ENCODE peak calls at places on chromosomes 4 and X, in four cellular contexts. S, H, K and Y are unnamed samples.

GRCh38 chr4:144699565-144699964 is 53.6 kb downstream of the HHIP start:
- DNase-seq in S (no peak), H (no peak), K (no peak), Y (no peak)

GRCh38 chr4:177001271-177002175 is 208.8 kb upstream of the VEGFC start:
- DNase-seq in S (no peak), H (no peak), K (peak), Y (no peak)

GRCh38 chr4:65508169-65508568 is 162.1 kb downstream of the EPHA5 start:
- DNase-seq in S (no peak), H (no peak), K (no peak), Y (peak)

GRCh38 chrX:67635424-67635823 is 91.6 kb downstream of the AR start:
- DNase-seq in S (no peak), H (no peak), K (no peak), Y (no peak)

GRCh38 chr4:3193531-3194203 is 55.3 kb upstream of the MSANTD1 start:
- DNase-seq in K (no peak), S (no peak), H (no peak), Y (no peak)

GRCh38 chr4:125168531-125168930 is 146.2 kb upstream of the FAT4 start:
- DNase-seq in S (no peak), K (no peak), H (no peak), Y (no peak)

GRCh38 chrX:20594985-20595384 is 328.3 kb upstream of the RPS6KA3 start:
- DNase-seq in K (peak), H (no peak), S (no peak), Y (no peak)

GRCh38 chr4:96713271-96713670 is 873.4 kb downstream of the PDHA2 start:
- DNase-seq in S (no peak), H (no peak), K (no peak), Y (no peak)

GRCh38 chr4:24279911-24280375 is 304.4 kb downstream of the DHX15 start:
- DNase-seq in S (no peak), H (no peak), K (no peak), Y (no peak)

GRCh38 chr4:184430163-184430562 is 44.2 kb downstream of the IRF2 start:
- DNase-seq in K (no peak), S (no peak), H (no peak), Y (no peak)

GRCh38 chr4:38119663-38120374 is 159.6 kb downstream of the PTTG2 start:
- DNase-seq in K (no peak), S (no peak), H (no peak), Y (peak)

GRCh38 chr4:7957113-7957656 is 17.5 kb upstream of the AFAP1 start:
- DNase-seq in K (no peak), H (no peak), S (no peak), Y (no peak)

GRCh38 chrX:1448793-1449580 is 3.7 kb downstream of the ASMTL start:
- DNase-seq in K (no peak), S (no peak), H (no peak), Y (no peak)

DNA sequence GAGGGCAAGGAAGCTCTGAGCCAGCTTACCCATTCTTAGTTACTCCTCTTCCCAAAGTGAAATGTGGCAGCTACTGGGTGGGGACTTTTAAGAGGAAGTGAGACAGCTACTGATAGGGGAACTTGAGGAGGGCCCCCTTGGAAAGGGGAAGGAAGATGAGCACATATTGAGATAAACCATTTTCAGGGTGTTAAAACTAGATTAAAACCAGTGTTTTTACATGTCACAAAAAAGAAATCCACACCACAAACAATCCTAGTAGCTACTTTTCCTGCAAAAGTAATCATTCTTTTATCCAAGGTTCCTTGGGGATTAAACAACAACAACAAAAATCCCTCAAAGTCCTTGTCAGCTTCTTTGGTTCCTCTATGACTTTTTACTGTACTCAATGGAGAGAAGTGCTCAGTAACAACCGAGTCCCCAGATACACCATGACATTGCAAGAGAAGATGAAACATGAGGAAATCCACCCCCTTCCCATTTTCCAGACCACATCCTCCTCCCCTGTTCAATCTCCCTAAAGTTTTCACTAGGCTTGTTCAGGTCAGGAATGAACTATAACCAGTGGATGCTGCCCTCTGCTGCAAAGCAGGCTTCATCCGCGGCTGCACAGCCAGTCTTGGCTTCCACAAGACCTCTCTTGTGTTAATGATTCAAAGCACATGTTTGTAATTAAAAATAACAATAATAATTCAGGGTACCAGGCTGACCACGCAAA is 113.5 kb upstream of the TMEM164 start:
- DNase-seq in H (no peak), S (no peak), K (peak), Y (no peak)
- TF ChIP-seq CTCF in H (no peak), S (no peak), K (peak), Y (peak)

DNA sequence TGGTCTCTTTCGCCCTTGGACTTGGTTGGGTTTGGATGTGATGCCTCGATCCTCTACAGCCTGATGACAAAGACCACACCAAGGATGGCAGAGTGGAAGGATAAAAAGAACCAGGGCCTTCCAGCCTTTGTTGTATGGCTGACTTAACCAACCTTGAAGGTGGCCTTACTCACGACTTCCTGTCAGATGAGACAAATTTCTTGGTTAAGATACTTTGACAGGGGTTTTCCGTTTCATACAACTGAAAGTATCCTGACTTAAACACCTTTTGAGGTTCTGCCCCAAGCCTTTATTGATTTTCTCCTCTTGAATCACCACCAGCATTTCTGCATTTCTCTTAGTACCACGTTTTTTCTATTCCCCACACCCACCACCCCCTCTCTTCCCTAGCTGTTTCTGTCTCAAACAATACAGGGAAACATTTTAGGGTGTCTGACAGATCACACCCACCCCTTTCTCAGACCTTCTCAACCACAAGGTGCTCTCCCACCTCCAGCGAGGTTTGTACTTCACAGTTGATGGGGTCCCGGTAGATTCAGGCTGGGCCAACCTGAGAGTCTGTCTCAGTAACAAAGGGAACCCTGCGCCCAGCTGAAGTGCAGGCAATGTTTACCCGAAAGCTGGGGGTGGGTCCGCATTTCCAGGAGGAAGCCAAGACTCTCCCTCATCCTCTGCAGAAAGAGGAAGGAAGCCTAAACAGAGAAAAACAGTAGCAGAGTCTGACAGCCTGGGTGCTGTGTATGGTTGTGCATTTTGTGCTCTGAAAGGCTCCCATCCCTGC is 5.0 kb upstream of the TSPAN5 start:
- DNase-seq in S (peak), K (no peak), H (peak), Y (no peak)
- H3K27ac ChIP-seq in S (no peak), K (no peak), H (peak), Y (no peak)

GRCh38 chr4:153792007-153792892 is 3.4 kb upstream of the SFRP2 start:
- DNase-seq in S (peak), H (peak), K (peak), Y (peak)

GRCh38 chr4:153789741-153790651 is 1.1 kb upstream of the SFRP2 start:
- DNase-seq in K (no peak), H (no peak), S (peak), Y (no peak)

GRCh38 chr4:153790962-153791551 is 2.2 kb upstream of the SFRP2 start:
- DNase-seq in S (peak), H (no peak), K (peak), Y (no peak)

GRCh38 chr4:153794001-153794400 is 5.1 kb upstream of the SFRP2 start:
- DNase-seq in K (no peak), S (no peak), H (no peak), Y (no peak)

DNA sequence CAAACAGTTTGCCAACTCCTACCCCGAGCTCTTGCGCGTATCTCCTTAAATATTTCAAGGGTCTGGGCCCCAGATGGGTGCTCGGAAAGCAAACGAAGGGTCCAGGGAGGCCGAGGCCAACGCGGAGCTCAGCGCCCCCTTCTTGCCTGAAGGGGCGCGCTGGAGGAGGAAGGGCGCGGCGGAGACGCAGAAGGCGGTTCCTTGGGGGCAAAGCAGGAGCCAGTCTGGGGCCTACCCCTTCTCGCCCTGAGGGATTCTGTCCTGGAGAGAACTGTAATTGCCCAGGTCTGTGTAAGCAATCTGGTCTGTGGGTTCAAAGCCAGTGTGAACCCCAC is 4.0 kb upstream of the SFRP2 start:
- DNase-seq in H (no peak), K (no peak), S (no peak), Y (no peak)
- TF ChIP-seq CTCF in H (no peak), K (no peak), S (no peak), Y (no peak)

DNA sequence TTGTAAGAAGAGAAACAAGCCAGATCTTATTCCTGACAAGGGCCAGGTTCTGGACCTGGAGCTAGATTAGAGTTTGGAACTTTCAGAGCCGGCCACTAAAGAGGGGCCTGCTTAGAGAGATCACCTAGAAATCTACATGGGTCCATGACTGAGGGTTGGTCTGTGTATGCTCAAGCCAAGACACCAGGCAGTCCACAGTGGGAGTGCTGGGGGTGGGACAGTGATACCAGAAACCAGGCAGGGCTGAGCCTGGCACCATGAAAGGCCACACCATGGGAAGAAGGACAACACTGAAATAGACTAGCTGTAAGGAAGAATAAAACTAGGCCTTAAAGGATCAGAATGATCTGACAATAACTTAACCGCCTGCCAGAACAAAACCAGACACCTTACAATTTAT is 267.3 kb downstream of the ADAMTS3 start:
- DNase-seq in H (no peak), K (no peak), S (no peak), Y (no peak)
- H3K27ac ChIP-seq in H (no peak), K (no peak), S (no peak), Y (no peak)

GRCh38 chrX:135629342-135629741 is 84.1 kb upstream of the CT45A1 start:
- DNase-seq in S (no peak), K (no peak), H (no peak), Y (no peak)

GRCh38 chrX:135625995-135626394 is 87.4 kb upstream of the CT45A1 start:
- DNase-seq in H (no peak), K (peak), S (no peak), Y (peak)
- TF ChIP-seq CTCF in H (no peak), K (no peak), S (no peak), Y (no peak)

DNA sequence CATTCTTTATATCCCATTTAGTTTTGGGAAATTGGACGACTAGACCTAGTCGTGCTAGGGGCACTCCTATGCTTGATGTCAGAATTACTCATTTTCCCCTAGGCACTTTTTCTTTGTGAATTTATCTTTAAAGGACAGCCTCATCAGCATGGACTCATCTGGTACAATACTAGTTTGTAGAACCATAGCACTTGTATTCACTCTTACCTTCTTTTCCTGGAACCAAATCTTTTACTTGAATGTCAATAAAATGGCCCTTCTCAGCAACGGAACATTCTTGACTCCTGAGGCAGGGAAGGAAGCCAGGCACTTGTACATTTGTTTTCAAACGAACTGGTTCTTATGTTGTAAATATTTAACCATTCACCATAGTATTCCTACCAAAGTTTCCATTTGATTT is 187.1 kb downstream of the SHROOM3 start:
- DNase-seq in H (peak), S (no peak), K (no peak), Y (peak)
- H3K27ac ChIP-seq in H (peak), S (peak), K (no peak), Y (no peak)

DNA sequence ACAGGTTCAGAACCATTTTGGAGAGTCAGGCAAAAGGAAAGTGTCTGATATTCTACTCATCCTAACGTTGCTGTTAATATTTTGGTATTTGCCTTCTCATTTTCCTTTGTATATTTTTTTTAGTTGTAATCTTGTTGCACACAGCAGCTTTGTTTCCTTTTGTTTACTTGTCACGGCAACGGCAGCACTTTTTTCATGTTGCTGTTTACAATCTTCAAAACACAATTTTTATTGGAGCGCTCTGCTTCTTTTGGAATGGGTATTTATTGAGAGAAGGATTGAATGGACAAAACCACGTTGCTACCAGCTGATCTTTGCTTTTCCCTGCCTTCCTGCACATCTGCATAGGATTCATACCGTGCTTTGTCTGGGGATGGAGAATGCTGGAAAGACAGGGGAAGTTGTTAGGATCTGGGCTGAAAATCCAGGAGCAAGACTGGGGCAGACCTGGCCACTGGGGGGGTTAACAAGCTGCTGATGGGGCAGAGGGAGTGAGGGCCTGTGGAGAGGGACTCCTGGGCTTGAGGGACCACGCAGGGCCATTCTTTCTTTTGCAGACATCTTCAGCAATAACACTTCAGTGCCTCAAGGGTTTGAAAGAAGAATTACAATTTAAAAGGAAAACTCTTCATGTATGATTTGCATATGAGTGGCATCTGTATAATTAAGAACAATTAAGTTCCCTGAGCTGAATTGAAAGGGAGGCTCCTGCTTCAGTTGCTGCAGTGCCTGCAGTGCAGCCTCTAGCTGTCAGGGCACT is 69.8 kb downstream of the TMEM131L start:
- DNase-seq in K (no peak), S (no peak), H (no peak), Y (no peak)
- TF ChIP-seq CTCF in K (no peak), S (no peak), H (no peak), Y (no peak)

GRCh38 chr4:76365636-76366035 is 55.3 kb downstream of the CCDC158 start:
- DNase-seq in K (no peak), S (no peak), H (no peak), Y (no peak)

GRCh38 chr4:76363556-76364290 is 57.2 kb downstream of the STBD1 start:
- DNase-seq in H (no peak), K (no peak), S (no peak), Y (no peak)

GRCh38 chr4:76361689-76362412 is 55.3 kb downstream of the STBD1 start:
- DNase-seq in H (no peak), K (no peak), S (no peak), Y (no peak)

GRCh38 chr4:76364763-76365162 is 56.2 kb downstream of the CCDC158 start:
- DNase-seq in K (no peak), S (no peak), H (no peak), Y (no peak)

DNA sequence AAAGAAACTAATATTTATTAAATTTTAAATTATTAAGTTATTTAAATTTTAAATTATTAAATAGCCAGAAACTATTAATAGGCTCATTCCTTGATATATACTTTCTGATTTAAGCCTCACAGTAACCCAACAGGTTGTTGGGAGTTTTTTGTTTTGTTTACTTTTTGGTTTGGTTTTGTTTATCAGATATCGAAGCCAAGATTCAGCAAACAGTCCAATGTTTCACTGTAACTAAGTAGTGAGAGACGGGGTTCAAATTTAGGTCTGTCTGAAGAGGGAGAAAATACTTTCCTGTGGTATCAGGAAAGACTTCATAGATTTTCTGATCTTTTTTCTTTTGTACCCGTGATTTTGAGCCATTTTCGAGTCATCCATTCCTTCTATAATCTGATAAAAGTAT is 54.2 kb downstream of the CCDC158 start:
- DNase-seq in K (no peak), S (no peak), H (no peak), Y (no peak)
- H3K27ac ChIP-seq in K (no peak), S (no peak), H (no peak), Y (no peak)

GRCh38 chr4:126957555-126958440 is 675.0 kb upstream of the INTU start:
- DNase-seq in K (no peak), H (no peak), S (no peak), Y (peak)
- TF ChIP-seq CTCF in K (peak), H (no peak), S (no peak), Y (no peak)